ENCODE peak calls at places on chromosomes 6 and 20, in five cellular contexts. One of them, this sample, is unnamed.
A peak's percentile ranks its signal among the peaks of the same experiment; 100 is the strongest.

GRCh38 chr6:156425374-156425773 is 351.8 kb upstream of the ARID1B start:
- DNase-seq in effector memory CD4-positive, alpha-beta T cell: no peak
- DNase-seq in lower lobe of right lung: no peak
- DNase-seq in left ventricle myocardium inferior: no peak
- DNase-seq in endodermal cell: no peak
- DNase-seq in this sample: no peak

GRCh38 chr20:18058661-18059467 is 1.1 kb upstream of the OVOL2 start:
- DNase-seq in effector memory CD4-positive, alpha-beta T cell: no peak
- DNase-seq in lower lobe of right lung: peak; percentile 65
- DNase-seq in left ventricle myocardium inferior: no peak
- DNase-seq in endodermal cell: peak; percentile 93
- DNase-seq in this sample: no peak

GRCh38 chr6:130127195-130127594 is 95.6 kb downstream of the SAMD3 start:
- DNase-seq in effector memory CD4-positive, alpha-beta T cell: no peak
- DNase-seq in lower lobe of right lung: no peak
- DNase-seq in left ventricle myocardium inferior: no peak
- DNase-seq in endodermal cell: no peak
- DNase-seq in this sample: no peak

GRCh38 chr6:158172001-158172400 is 3.9 kb downstream of the GTF2H5 start:
- DNase-seq in effector memory CD4-positive, alpha-beta T cell: no peak
- DNase-seq in lower lobe of right lung: no peak
- DNase-seq in left ventricle myocardium inferior: no peak
- DNase-seq in endodermal cell: no peak
- DNase-seq in this sample: no peak

GRCh38 chr6:35691027-35691824 is 2.5 kb upstream of the FKBP5 start:
- DNase-seq in effector memory CD4-positive, alpha-beta T cell: no peak
- DNase-seq in lower lobe of right lung: peak; percentile 90
- DNase-seq in left ventricle myocardium inferior: peak; percentile 89
- DNase-seq in endodermal cell: no peak
- DNase-seq in this sample: peak; percentile 88

GRCh38 chr20:62735331-62735821 is 26.7 kb downstream of the NTSR1 start:
- DNase-seq in effector memory CD4-positive, alpha-beta T cell: no peak
- DNase-seq in lower lobe of right lung: peak; percentile 20
- DNase-seq in left ventricle myocardium inferior: no peak
- DNase-seq in endodermal cell: no peak
- DNase-seq in this sample: no peak

GRCh38 chr6:56642366-56643261 is at the start of gene DST:
- DNase-seq in effector memory CD4-positive, alpha-beta T cell: no peak
- DNase-seq in lower lobe of right lung: no peak
- DNase-seq in left ventricle myocardium inferior: no peak
- DNase-seq in endodermal cell: no peak
- DNase-seq in this sample: no peak

GRCh38 chr6:6596529-6596928 is 8.0 kb downstream of the LY86 start:
- DNase-seq in effector memory CD4-positive, alpha-beta T cell: no peak
- DNase-seq in lower lobe of right lung: no peak
- DNase-seq in left ventricle myocardium inferior: no peak
- DNase-seq in endodermal cell: peak; percentile 13
- DNase-seq in this sample: no peak

DNA sequence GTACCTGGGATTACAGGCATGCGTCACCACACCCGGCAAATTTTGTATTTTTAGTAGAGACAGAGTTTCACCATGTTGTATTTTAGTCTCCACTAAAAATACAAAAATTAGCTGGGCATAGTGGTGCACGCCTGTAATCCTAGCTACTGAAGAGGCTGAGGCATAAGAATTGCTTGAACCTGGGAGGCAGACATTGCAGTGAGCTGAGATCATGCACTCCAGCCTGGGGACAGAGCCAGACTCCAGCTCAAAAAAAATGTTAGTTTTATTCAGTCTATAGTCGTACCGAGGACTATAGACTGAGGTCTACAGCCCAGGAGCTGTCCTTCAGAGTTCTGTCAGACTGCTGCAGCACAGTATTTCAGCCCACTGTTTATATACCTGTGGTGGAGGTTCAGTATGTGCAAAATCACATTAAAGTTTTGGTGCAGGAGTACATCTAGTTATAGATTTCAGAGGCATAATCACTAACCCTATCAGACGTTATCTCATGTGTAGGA is 3.6 kb upstream of the CASP8AP2 start:
- DNase-seq in effector memory CD4-positive, alpha-beta T cell: no peak
- DNase-seq in lower lobe of right lung: no peak
- DNase-seq in left ventricle myocardium inferior: no peak
- DNase-seq in endodermal cell: no peak
- DNase-seq in this sample: no peak
- H3K27ac ChIP-seq in effector memory CD4-positive, alpha-beta T cell: no peak overlapping the region
- H3K27ac ChIP-seq in lower lobe of right lung: peak overlapping the region; percentile 38
- H3K27ac ChIP-seq in left ventricle myocardium inferior: peak overlapping the region; percentile 50
- H3K27ac ChIP-seq in endodermal cell: no peak overlapping the region
- H3K27ac ChIP-seq in this sample: no peak overlapping the region

GRCh38 chr6:148711833-148712653 is 34.8 kb upstream of the UST start:
- DNase-seq in effector memory CD4-positive, alpha-beta T cell: no peak
- DNase-seq in lower lobe of right lung: no peak
- DNase-seq in left ventricle myocardium inferior: no peak
- DNase-seq in endodermal cell: no peak
- DNase-seq in this sample: no peak
- H3K4me3 ChIP-seq in effector memory CD4-positive, alpha-beta T cell: no peak overlapping the region
- H3K4me3 ChIP-seq in lower lobe of right lung: no peak overlapping the region
- H3K4me3 ChIP-seq in left ventricle myocardium inferior: no peak overlapping the region
- H3K4me3 ChIP-seq in endodermal cell: no peak overlapping the region
- H3K4me3 ChIP-seq in this sample: no peak overlapping the region

DNA sequence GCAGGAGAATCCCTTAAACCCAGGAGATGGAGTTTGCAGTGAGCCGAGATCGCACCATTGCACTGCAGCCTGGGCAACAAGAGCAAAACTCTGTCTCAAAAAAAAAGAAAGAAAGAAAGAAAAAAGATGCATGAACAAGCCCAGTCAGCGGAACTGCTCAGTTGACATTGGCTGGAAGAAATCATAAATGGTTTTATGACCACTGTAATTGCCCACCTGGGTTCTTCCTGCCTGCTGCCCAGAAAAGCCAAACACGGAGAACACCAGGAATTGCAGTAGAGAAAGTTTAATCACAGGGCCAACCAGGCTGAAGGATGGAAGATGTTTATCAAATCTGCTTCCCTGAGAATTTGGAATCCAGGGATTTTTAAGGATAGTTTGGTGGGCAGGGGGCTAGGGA is 22.7 kb downstream of the BAK1 start:
- DNase-seq in effector memory CD4-positive, alpha-beta T cell: no peak
- DNase-seq in lower lobe of right lung: no peak
- DNase-seq in left ventricle myocardium inferior: no peak
- DNase-seq in endodermal cell: no peak
- DNase-seq in this sample: no peak
- H3K27ac ChIP-seq in effector memory CD4-positive, alpha-beta T cell: no peak overlapping the region
- H3K27ac ChIP-seq in lower lobe of right lung: no peak overlapping the region
- H3K27ac ChIP-seq in left ventricle myocardium inferior: no peak overlapping the region
- H3K27ac ChIP-seq in endodermal cell: no peak overlapping the region
- H3K27ac ChIP-seq in this sample: no peak overlapping the region

DNA sequence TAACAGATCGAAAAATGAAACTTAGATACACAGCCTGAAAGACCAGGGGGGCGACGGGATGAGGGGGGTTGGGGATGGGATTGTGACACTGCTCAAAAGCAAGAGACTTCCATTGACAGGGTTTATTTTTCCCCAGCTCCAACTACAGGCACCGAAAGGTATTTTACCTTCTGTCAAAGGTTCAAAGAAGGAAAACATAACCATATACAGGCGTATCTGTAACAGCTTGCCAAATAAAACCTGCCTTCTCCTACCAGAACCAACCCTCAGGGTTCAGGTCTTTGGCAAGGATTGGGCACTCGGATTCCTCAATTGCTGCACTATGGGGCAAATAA is 1.3 kb downstream of the EPHA7 start:
- DNase-seq in effector memory CD4-positive, alpha-beta T cell: no peak
- DNase-seq in lower lobe of right lung: no peak
- DNase-seq in left ventricle myocardium inferior: no peak
- DNase-seq in endodermal cell: no peak
- DNase-seq in this sample: no peak
- H3K4me3 ChIP-seq in effector memory CD4-positive, alpha-beta T cell: peak overlapping the region; percentile 26
- H3K4me3 ChIP-seq in lower lobe of right lung: peak overlapping the region; percentile 58
- H3K4me3 ChIP-seq in left ventricle myocardium inferior: peak overlapping the region; percentile 76
- H3K4me3 ChIP-seq in endodermal cell: peak overlapping the region; percentile 96
- H3K4me3 ChIP-seq in this sample: no peak overlapping the region

GRCh38 chr6:138848461-138848860 is 52.6 kb downstream of the ECT2L start:
- DNase-seq in effector memory CD4-positive, alpha-beta T cell: no peak
- DNase-seq in lower lobe of right lung: no peak
- DNase-seq in left ventricle myocardium inferior: no peak
- DNase-seq in endodermal cell: no peak
- DNase-seq in this sample: no peak

GRCh38 chr6:138847884-138848283 is 52.0 kb downstream of the ECT2L start:
- DNase-seq in effector memory CD4-positive, alpha-beta T cell: no peak
- DNase-seq in lower lobe of right lung: no peak
- DNase-seq in left ventricle myocardium inferior: no peak
- DNase-seq in endodermal cell: no peak
- DNase-seq in this sample: no peak

DNA sequence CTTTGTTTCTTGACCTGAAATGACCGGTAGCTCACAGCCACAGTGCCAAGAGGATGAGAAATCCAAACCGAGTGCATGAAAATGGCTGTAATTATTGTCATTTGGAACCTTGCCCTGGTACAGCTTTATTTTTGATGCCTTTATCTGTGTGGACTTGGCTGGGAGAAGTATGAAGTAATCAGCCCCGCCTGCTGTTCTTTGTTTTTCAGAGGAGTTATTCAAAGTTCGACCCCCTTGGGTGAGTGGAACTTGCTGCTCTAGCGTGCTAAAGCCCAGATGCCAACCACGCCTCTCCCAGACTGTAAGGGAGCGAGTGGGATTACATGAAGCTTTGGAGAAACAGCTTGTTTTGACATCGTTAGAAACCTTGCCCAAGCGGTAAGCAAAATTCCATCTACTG is 48.3 kb downstream of the ECT2L start:
- DNase-seq in effector memory CD4-positive, alpha-beta T cell: no peak
- DNase-seq in lower lobe of right lung: no peak
- DNase-seq in left ventricle myocardium inferior: peak; percentile 70
- DNase-seq in endodermal cell: peak; percentile 55
- DNase-seq in this sample: no peak
- H3K27ac ChIP-seq in effector memory CD4-positive, alpha-beta T cell: no peak overlapping the region
- H3K27ac ChIP-seq in lower lobe of right lung: no peak overlapping the region
- H3K27ac ChIP-seq in left ventricle myocardium inferior: peak overlapping the region; percentile 84
- H3K27ac ChIP-seq in endodermal cell: no peak overlapping the region
- H3K27ac ChIP-seq in this sample: no peak overlapping the region

GRCh38 chr20:38260025-38260377 is 534 bp downstream of the KIAA1755 start:
- DNase-seq in effector memory CD4-positive, alpha-beta T cell: no peak
- DNase-seq in lower lobe of right lung: no peak
- DNase-seq in left ventricle myocardium inferior: no peak
- DNase-seq in endodermal cell: no peak
- DNase-seq in this sample: no peak
- H3K4me3 ChIP-seq in effector memory CD4-positive, alpha-beta T cell: no peak overlapping the region
- H3K4me3 ChIP-seq in lower lobe of right lung: peak overlapping the region; percentile 45
- H3K4me3 ChIP-seq in left ventricle myocardium inferior: peak overlapping the region; percentile 63
- H3K4me3 ChIP-seq in endodermal cell: no peak overlapping the region
- H3K4me3 ChIP-seq in this sample: no peak overlapping the region

DNA sequence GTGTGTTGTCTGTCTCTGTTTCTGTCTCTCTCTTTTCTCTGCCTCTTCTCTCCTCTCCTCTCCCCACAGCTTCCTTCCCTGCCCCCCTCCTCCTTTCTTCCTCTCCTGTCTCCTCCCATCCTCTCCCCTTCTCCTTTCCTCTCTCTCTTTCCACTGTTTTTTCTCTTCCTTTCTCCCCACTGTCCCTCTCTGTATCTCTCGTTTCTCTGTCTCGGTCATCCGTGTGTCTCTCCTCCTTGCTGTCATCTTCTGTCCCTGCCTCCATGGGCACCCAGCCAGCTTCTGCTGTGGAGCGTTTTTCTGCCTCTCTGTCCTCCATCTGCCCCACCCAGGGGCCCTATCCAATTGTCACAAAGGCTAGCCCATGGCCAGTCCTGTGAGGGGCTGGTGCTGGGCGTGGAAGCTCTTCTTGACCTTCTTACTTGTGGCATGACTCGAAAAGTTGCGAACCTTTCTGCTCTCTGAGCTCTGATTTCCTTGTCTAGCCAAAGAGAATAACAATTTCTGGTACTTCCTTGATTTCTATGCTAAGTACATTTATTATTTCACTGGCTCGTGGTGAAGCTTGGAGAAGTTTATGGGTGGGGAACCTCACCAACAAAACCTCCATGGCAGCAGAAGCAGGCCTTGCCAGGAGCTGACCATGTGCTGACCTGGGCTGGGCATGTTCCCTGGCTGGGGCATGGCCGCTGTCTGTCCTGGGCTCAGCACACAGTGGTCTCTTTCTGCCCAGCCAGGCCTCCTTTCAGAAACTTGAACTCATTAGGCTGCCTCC is 69.3 kb downstream of the CEBPB start:
- DNase-seq in effector memory CD4-positive, alpha-beta T cell: no peak
- DNase-seq in lower lobe of right lung: peak; percentile 89
- DNase-seq in left ventricle myocardium inferior: peak; percentile 64
- DNase-seq in endodermal cell: no peak
- DNase-seq in this sample: peak; percentile 36
- H3K27ac ChIP-seq in effector memory CD4-positive, alpha-beta T cell: no peak overlapping the region
- H3K27ac ChIP-seq in lower lobe of right lung: peak overlapping the region; percentile 66
- H3K27ac ChIP-seq in left ventricle myocardium inferior: peak overlapping the region; percentile 59
- H3K27ac ChIP-seq in endodermal cell: no peak overlapping the region
- H3K27ac ChIP-seq in this sample: peak overlapping the region; percentile 84

DNA sequence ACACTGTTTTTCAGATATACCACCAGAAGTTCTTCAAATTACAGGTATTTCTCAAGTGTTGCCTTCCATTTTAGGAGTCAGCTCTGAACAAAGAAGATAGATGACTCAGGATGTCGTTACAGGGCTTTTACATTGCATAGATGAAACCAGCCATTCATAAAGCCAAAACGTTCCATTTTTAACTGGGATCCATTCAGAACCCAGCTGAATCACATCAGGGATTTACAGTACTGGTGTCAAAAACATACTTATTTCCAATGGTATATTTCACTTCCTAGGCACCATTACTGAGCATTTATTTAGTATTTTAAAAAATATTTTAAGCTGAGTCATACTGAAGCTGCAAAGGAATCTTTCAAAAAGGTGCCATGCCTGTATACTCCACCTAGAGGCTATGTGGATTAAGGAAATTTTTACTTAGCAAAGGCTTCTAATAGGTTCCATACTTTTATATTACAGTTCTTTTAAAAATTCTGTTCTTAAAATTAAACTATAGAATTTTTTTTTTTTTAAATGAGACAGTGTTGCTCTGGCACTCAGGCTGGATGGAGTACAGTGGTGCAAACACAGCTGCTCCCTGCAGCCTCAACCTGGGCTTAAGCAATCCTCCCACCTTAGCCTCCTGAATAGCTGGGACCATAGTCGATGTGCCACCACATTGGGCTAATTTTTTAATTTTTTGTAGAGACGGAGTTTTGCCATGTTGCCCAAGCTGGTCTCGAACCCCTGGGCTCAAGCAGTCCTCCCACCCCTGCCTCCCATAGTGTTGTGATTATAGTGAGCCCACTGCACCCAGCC is 2.6 kb downstream of the ASF1A start:
- DNase-seq in effector memory CD4-positive, alpha-beta T cell: no peak
- DNase-seq in lower lobe of right lung: no peak
- DNase-seq in left ventricle myocardium inferior: no peak
- DNase-seq in endodermal cell: no peak
- DNase-seq in this sample: peak; percentile 28
- H3K4me3 ChIP-seq in effector memory CD4-positive, alpha-beta T cell: no peak overlapping the region
- H3K4me3 ChIP-seq in lower lobe of right lung: peak overlapping the region; percentile 95
- H3K4me3 ChIP-seq in left ventricle myocardium inferior: peak overlapping the region; percentile 95
- H3K4me3 ChIP-seq in endodermal cell: peak overlapping the region; percentile 96
- H3K4me3 ChIP-seq in this sample: peak overlapping the region; percentile 72

GRCh38 chr6:32922083-32922482 is 18.7 kb downstream of the HLA-DMB start:
- DNase-seq in effector memory CD4-positive, alpha-beta T cell: no peak
- DNase-seq in lower lobe of right lung: no peak
- DNase-seq in left ventricle myocardium inferior: no peak
- DNase-seq in endodermal cell: no peak
- DNase-seq in this sample: no peak
- H3K27ac ChIP-seq in effector memory CD4-positive, alpha-beta T cell: no peak overlapping the region
- H3K27ac ChIP-seq in lower lobe of right lung: no peak overlapping the region
- H3K27ac ChIP-seq in left ventricle myocardium inferior: no peak overlapping the region
- H3K27ac ChIP-seq in endodermal cell: no peak overlapping the region
- H3K27ac ChIP-seq in this sample: no peak overlapping the region

This sample was measured in HL-60.